ENCODE peak calls at places on chromosomes 11 and 22, in four cellular contexts. One of them, this sample, is unnamed.

GRCh38 chr22:43402128-43402527 is 9.7 kb upstream of the MPPED1 start:
- DNase-seq in dorsolateral prefrontal cortex: no peak
- DNase-seq in NCI-H1105: no peak
- DNase-seq in HEK293T: no peak
- DNase-seq in this sample: no peak

GRCh38 chr22:39496131-39496838 is 5.8 kb upstream of the MIEF1 start:
- DNase-seq in dorsolateral prefrontal cortex: peak
- DNase-seq in NCI-H1105: no peak
- DNase-seq in HEK293T: peak
- DNase-seq in this sample: peak

GRCh38 chr22:47622541-47622940 is 860.1 kb downstream of the TBC1D22A start:
- DNase-seq in dorsolateral prefrontal cortex: no peak
- DNase-seq in NCI-H1105: no peak
- DNase-seq in HEK293T: no peak
- DNase-seq in this sample: no peak

GRCh38 chr11:44957051-44957515 is 6.4 kb upstream of the TP53I11 start:
- DNase-seq in dorsolateral prefrontal cortex: no peak
- DNase-seq in NCI-H1105: no peak
- DNase-seq in HEK293T: peak
- DNase-seq in this sample: no peak

GRCh38 chr11:86069408-86070086 is 663 bp upstream of the PICALM start:
- DNase-seq in dorsolateral prefrontal cortex: no peak
- DNase-seq in NCI-H1105: no peak
- DNase-seq in HEK293T: peak
- DNase-seq in this sample: peak

GRCh38 chr11:65132988-65133700 is 1.2 kb downstream of the SYVN1 start:
- DNase-seq in dorsolateral prefrontal cortex: peak
- DNase-seq in NCI-H1105: peak
- DNase-seq in HEK293T: peak
- DNase-seq in this sample: no peak

GRCh38 chr22:19150482-19151328 is 613 bp upstream of the GSC2 start:
- DNase-seq in dorsolateral prefrontal cortex: no peak
- DNase-seq in NCI-H1105: no peak
- DNase-seq in HEK293T: no peak
- DNase-seq in this sample: no peak

GRCh38 chr11:122578168-122578825 is 77.2 kb upstream of the UBASH3B start:
- DNase-seq in dorsolateral prefrontal cortex: no peak
- DNase-seq in NCI-H1105: no peak
- DNase-seq in HEK293T: no peak
- DNase-seq in this sample: no peak

GRCh38 chr11:11501546-11502274 is 120.1 kb downstream of the GALNT18 start:
- DNase-seq in dorsolateral prefrontal cortex: no peak
- DNase-seq in NCI-H1105: no peak
- DNase-seq in HEK293T: no peak
- DNase-seq in this sample: no peak

GRCh38 chr11:43951231-43951630 is 8.8 kb downstream of the C11orf96 start:
- DNase-seq in dorsolateral prefrontal cortex: no peak
- DNase-seq in NCI-H1105: no peak
- DNase-seq in HEK293T: no peak
- DNase-seq in this sample: no peak

GRCh38 chr22:48754611-48755331 is 1072.9 kb downstream of the BRD1 start:
- DNase-seq in dorsolateral prefrontal cortex: peak
- DNase-seq in NCI-H1105: no peak
- DNase-seq in HEK293T: no peak
- DNase-seq in this sample: no peak